ENCODE peak calls at places on chromosomes 13 and 19, in eight cellular contexts. O, M, J, A, W, C, Z and Q are unnamed samples.

GRCh38 chr19:51364200-51365106 is 1.7 kb downstream of the ETFB start:
- DNase-seq in O (no peak), M (no peak), J (no peak), A (peak), W (no peak), C (no peak), Z (no peak), Q (no peak)

GRCh38 chr13:102970542-102970941 is 95.7 kb downstream of the SLC10A2 start:
- DNase-seq in O (no peak), M (no peak), J (no peak), A (no peak), W (no peak), C (no peak), Z (no peak), Q (no peak)

GRCh38 chr19:13024126-13024957 is 29.1 kb downstream of the NFIX start:
- DNase-seq in O (no peak), M (no peak), J (peak), A (no peak), W (no peak), C (no peak), Z (no peak), Q (peak)

GRCh38 chr13:61110804-61111203 is 304.8 kb downstream of the PCDH20 start:
- DNase-seq in O (no peak), M (no peak), J (no peak), A (no peak), W (no peak), C (no peak), Z (no peak), Q (no peak)

GRCh38 chr13:79405501-79405830 is 589 bp downstream of the RBM26 start:
- DNase-seq in O (no peak), M (no peak), J (peak), A (no peak), W (no peak), C (no peak), Z (no peak), Q (no peak)

GRCh38 chr13:30851697-30852096 is 54.4 kb upstream of the MEDAG start:
- DNase-seq in O (no peak), M (no peak), J (no peak), A (no peak), W (no peak), C (no peak), Z (no peak), Q (no peak)

GRCh38 chr13:36211567-36211966 is 2.8 kb downstream of the SOHLH2 start:
- DNase-seq in O (no peak), M (no peak), J (no peak), A (no peak), W (no peak), C (no peak), Z (no peak), Q (no peak)

GRCh38 chr19:54473071-54473941 is at the start of gene CDC42EP5:
- DNase-seq in O (no peak), M (no peak), J (peak), A (no peak), W (no peak), C (no peak), Z (peak), Q (no peak)

GRCh38 chr19:19490247-19490968 is 24.9 kb downstream of the TSSK6 start:
- DNase-seq in O (peak), M (peak), J (peak), A (peak), W (peak), C (peak), Z (peak), Q (peak)

GRCh38 chr13:50991624-50992610 is 82.3 kb downstream of the RNASEH2B start:
- DNase-seq in O (no peak), M (no peak), J (no peak), A (no peak), W (no peak), C (no peak), Z (no peak), Q (no peak)

GRCh38 chr13:29454931-29455481 is 140.5 kb downstream of the SLC7A1 start:
- DNase-seq in O (no peak), M (no peak), J (peak), A (no peak), W (no peak), C (no peak), Z (no peak), Q (no peak)

GRCh38 chr13:52353116-52353718 is 52.8 kb downstream of the THSD1 start:
- DNase-seq in O (no peak), M (no peak), J (peak), A (no peak), W (no peak), C (no peak), Z (no peak), Q (no peak)

GRCh38 chr13:41470187-41470586 is 12.8 kb downstream of the RGCC start:
- DNase-seq in O (no peak), M (no peak), J (no peak), A (no peak), W (no peak), C (no peak), Z (no peak), Q (no peak)

GRCh38 chr13:51479199-51479523 is 26.3 kb upstream of the INTS6 start:
- DNase-seq in O (no peak), M (no peak), J (peak), A (no peak), W (no peak), C (no peak), Z (no peak), Q (no peak)

GRCh38 chr13:71801781-71802180 is 65.2 kb downstream of the DACH1 start:
- DNase-seq in O (no peak), M (no peak), J (no peak), A (no peak), W (no peak), C (no peak), Z (no peak), Q (no peak)

GRCh38 chr13:26872444-26873173 is 112.0 kb upstream of the GPR12 start:
- DNase-seq in O (peak), M (peak), J (peak), A (peak), W (peak), C (peak), Z (no peak), Q (peak)

GRCh38 chr19:33267706-33268105 is 34.6 kb downstream of the CEBPA start:
- DNase-seq in O (no peak), M (no peak), J (no peak), A (no peak), W (no peak), C (no peak), Z (no peak), Q (no peak)

GRCh38 chr13:95530178-95530577 is 22.3 kb upstream of the CLDN10 start:
- DNase-seq in O (no peak), M (no peak), J (peak), A (no peak), W (no peak), C (no peak), Z (peak), Q (no peak)

GRCh38 chr13:45851171-45851889 is at the start of gene SIAH3:
- DNase-seq in O (no peak), M (no peak), J (peak), A (no peak), W (no peak), C (no peak), Z (no peak), Q (peak)

GRCh38 chr19:18898533-18899408 is 2.8 kb upstream of the CERS1 start:
- DNase-seq in O (no peak), M (no peak), J (no peak), A (no peak), W (no peak), C (no peak), Z (no peak), Q (no peak)

GRCh38 chr13:33191425-33192221 is 93.9 kb downstream of the STARD13 start:
- DNase-seq in O (no peak), M (no peak), J (peak), A (no peak), W (no peak), C (no peak), Z (no peak), Q (no peak)

GRCh38 chr19:2602391-2603181 is 99.9 kb downstream of the GNG7 start:
- DNase-seq in O (no peak), M (no peak), J (peak), A (peak), W (no peak), C (no peak), Z (peak), Q (peak)

GRCh38 chr19:39915848-39916215 is 18.6 kb downstream of the FCGBP start:
- DNase-seq in O (no peak), M (no peak), J (no peak), A (no peak), W (no peak), C (no peak), Z (no peak), Q (no peak)

GRCh38 chr13:89568746-89569145 is 1778.7 kb upstream of the MIR17HG start:
- DNase-seq in O (no peak), M (no peak), J (no peak), A (no peak), W (no peak), C (no peak), Z (no peak), Q (no peak)

GRCh38 chr19:52991484-52991883 is 22.2 kb upstream of the ERVV-1 start:
- DNase-seq in O (no peak), M (no peak), J (peak), A (no peak), W (no peak), C (no peak), Z (no peak), Q (no peak)

GRCh38 chr13:69468624-69469023 is 639.0 kb upstream of the ATXN8OS start:
- DNase-seq in O (no peak), M (no peak), J (no peak), A (no peak), W (no peak), C (no peak), Z (no peak), Q (no peak)

GRCh38 chr19:55720214-55720746 is 17.9 kb downstream of the NLRP9 start:
- DNase-seq in O (no peak), M (no peak), J (no peak), A (no peak), W (no peak), C (no peak), Z (no peak), Q (no peak)

GRCh38 chr13:49585220-49586157 is at the start of gene RCBTB1:
- DNase-seq in O (peak), M (peak), J (peak), A (peak), W (peak), C (peak), Z (peak), Q (peak)

GRCh38 chr19:4566402-4567051 is 7.0 kb upstream of the SEMA6B start:
- DNase-seq in O (no peak), M (no peak), J (no peak), A (no peak), W (no peak), C (no peak), Z (no peak), Q (no peak)

GRCh38 chr13:32969516-32969941 is 46.7 kb upstream of the KL start:
- DNase-seq in O (no peak), M (no peak), J (peak), A (no peak), W (no peak), C (no peak), Z (no peak), Q (no peak)

GRCh38 chr19:5534787-5535586 is 32.8 kb downstream of the TINCR start:
- DNase-seq in O (no peak), M (no peak), J (no peak), A (no peak), W (no peak), C (no peak), Z (no peak), Q (no peak)

GRCh38 chr13:24360106-24360505 is 50.7 kb downstream of the C1QTNF9 start:
- DNase-seq in O (no peak), M (no peak), J (no peak), A (no peak), W (no peak), C (no peak), Z (no peak), Q (no peak)

GRCh38 chr13:80361883-80362327 is 21.0 kb upstream of the SPRY2 start:
- DNase-seq in O (no peak), M (no peak), J (no peak), A (no peak), W (no peak), C (no peak), Z (no peak), Q (no peak)

GRCh38 chr13:112616586-112617381 is 28.8 kb upstream of the TUBGCP3 start:
- DNase-seq in O (no peak), M (no peak), J (peak), A (no peak), W (no peak), C (no peak), Z (no peak), Q (no peak)

GRCh38 chr13:50396001-50396400 is 380.8 kb downstream of the KCNRG start:
- DNase-seq in O (no peak), M (no peak), J (no peak), A (no peak), W (no peak), C (no peak), Z (no peak), Q (no peak)

GRCh38 chr13:20924758-20925394 is 22.3 kb upstream of the XPO4 start:
- DNase-seq in O (peak), M (peak), J (peak), A (peak), W (no peak), C (peak), Z (peak), Q (peak)

GRCh38 chr19:13849991-13850909 is 26.7 kb upstream of the NANOS3 start:
- DNase-seq in O (no peak), M (no peak), J (peak), A (peak), W (peak), C (peak), Z (peak), Q (peak)

GRCh38 chr13:42039946-42040729 is 8.3 kb upstream of the DGKH start:
- DNase-seq in O (peak), M (peak), J (peak), A (peak), W (peak), C (peak), Z (peak), Q (peak)

GRCh38 chr13:51297556-51297955 is 41.9 kb upstream of the SERPINE3 start:
- DNase-seq in O (no peak), M (no peak), J (no peak), A (no peak), W (no peak), C (no peak), Z (no peak), Q (no peak)